ENCODE peak calls at places on chromosomes 6 and 20, in ten cellular contexts. C is cardiac muscle cell, L is left ventricle myocardium inferior, R is aorta, O is left lung, A is Panc1, E is lower lobe of right lung, S is body of pancreas, N is tibial artery, U is right lobe of liver. I is an unnamed sample.

GRCh38 chr6:17881085-17881883 is 106.2 kb downstream of the KIF13A start:
- DNase-seq in C (no peak), L (peak; percentile 24), R (no peak), O (peak; percentile 81), A (no peak), E (peak; percentile 85), S (no peak), N (peak; percentile 29), U (no peak), I (no peak)

GRCh38 chr6:32665621-32666140 is 776 bp downstream of the HLA-DQB1 start:
- DNase-seq in C (no peak), L (no peak), R (no peak), O (no peak), A (no peak), E (no peak), S (no peak), N (no peak), U (no peak), I (no peak)

GRCh38 chr6:28380381-28380780 is 19.2 kb downstream of the ZSCAN12 start:
- DNase-seq in C (no peak), L (no peak), R (no peak), O (no peak), A (no peak), E (no peak), S (no peak), N (no peak), U (no peak), I (no peak)

GRCh38 chr6:4909063-4909645 is 94.7 kb downstream of the RPP40 start:
- DNase-seq in C (no peak), L (no peak), R (no peak), O (no peak), A (no peak), E (no peak), S (no peak), N (no peak), U (no peak), I (no peak)

GRCh38 chr6:11007715-11008608 is 36.1 kb downstream of the ELOVL2 start:
- DNase-seq in C (no peak), L (no peak), R (no peak), O (no peak), A (peak; percentile 81), E (no peak), S (no peak), N (no peak), U (no peak), I (no peak)

GRCh38 chr20:36645353-36645752 is 643 bp downstream of the SLA2 start:
- DNase-seq in C (no peak), L (no peak), R (no peak), O (no peak), A (no peak), E (no peak), S (no peak), N (no peak), U (no peak), I (no peak)

GRCh38 chr6:125114248-125114858 is 39.2 kb upstream of the TPD52L1 start:
- DNase-seq in C (peak; percentile 64), L (no peak), R (no peak), O (no peak), A (no peak), E (no peak), S (peak; percentile 58), N (peak; percentile 82), U (peak; percentile 54), I (no peak)

GRCh38 chr6:70225052-70225451 is 77.8 kb downstream of the COL9A1 start:
- DNase-seq in C (peak; percentile 37), L (no peak), R (no peak), O (no peak), A (no peak), E (no peak), S (no peak), N (no peak), U (no peak), I (no peak)

GRCh38 chr6:168355716-168356522 is 36.3 kb upstream of the DACT2 start:
- DNase-seq in C (peak; percentile 67), L (peak; percentile 56), R (peak; percentile 84), O (no peak), A (no peak), E (no peak), S (peak; percentile 70), N (no peak), U (peak; percentile 79), I (no peak)

GRCh38 chr6:80165143-80165542 is 58.7 kb downstream of the BCKDHB start:
- DNase-seq in C (no peak), L (no peak), R (no peak), O (no peak), A (no peak), E (no peak), S (no peak), N (no peak), U (no peak), I (no peak)

GRCh38 chr6:160991411-160992322 is at the start of gene MAP3K4:
- DNase-seq in C (peak; percentile 91), L (peak; percentile 85), R (peak; percentile 96), O (peak; percentile 82), A (no peak), E (peak; percentile 86), S (peak; percentile 79), N (peak; percentile 59), U (peak; percentile 88), I (peak; percentile 93)

GRCh38 chr20:21109144-21109543 is 3.0 kb upstream of the LINC00237 start:
- DNase-seq in C (no peak), L (no peak), R (no peak), O (no peak), A (no peak), E (no peak), S (no peak), N (no peak), U (no peak), I (no peak)

GRCh38 chr6:56541736-56542366 is 100.8 kb downstream of the DST start:
- DNase-seq in C (no peak), L (no peak), R (no peak), O (no peak), A (no peak), E (no peak), S (no peak), N (no peak), U (no peak), I (no peak)

DNA sequence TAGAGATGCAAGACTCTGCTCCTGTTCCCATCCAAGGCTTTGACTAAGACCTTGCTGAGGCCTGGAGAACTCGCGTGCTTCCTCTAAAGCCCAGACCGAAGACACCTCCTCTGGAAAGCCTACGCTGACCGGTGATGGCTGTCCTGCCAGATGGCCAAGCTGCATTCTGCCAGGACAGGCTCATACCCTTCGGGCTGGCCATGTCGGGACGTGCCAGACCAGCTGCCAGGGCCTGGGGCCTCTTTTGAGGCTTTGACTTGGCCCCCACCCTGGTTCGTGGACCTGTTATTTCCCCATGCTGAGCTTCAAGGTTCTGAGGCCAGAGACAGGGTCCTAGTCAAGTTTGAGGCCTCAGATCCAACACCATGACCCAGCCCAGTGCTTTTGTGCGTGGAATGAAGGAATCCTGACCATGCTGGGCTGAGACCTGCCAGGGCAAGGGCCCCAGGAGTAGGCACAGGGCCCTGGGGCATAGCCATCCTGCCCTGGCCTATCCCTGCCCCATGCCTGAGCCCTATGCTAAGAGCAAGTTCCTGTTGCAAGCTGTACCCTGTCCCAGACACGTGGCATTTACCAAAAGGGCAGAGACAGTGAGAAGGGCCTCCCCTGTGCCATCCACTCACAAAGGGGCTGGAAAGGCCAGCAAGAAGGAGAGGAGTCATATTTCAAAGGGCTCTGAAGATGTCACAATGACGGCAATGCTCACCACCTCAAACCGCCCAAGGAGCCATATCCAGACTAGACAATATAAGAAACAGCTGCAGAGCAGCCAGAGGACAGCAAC is 42.8 kb downstream of the MRPL14 start:
- DNase-seq in C (peak; percentile 66), L (no peak), R (no peak), O (no peak), A (no peak), E (no peak), S (no peak), N (no peak), U (no peak), I (no peak)
- H3K4me1 ChIP-seq in C (peaks cover 15% of the 10 kb centered on the region), L (peaks cover 36% of the 10 kb centered on the region), R (no peaks in the 10 kb centered on the region), O (no peaks in the 10 kb centered on the region), A (no peaks in the 10 kb centered on the region), E (no peaks in the 10 kb centered on the region), S (peaks cover 9% of the 10 kb centered on the region), N (peaks cover 6% of the 10 kb centered on the region), U (no peaks in the 10 kb centered on the region), I (peaks cover 8% of the 10 kb centered on the region)

GRCh38 chr20:44580581-44581268 is 1.7 kb upstream of the PKIG start:
- DNase-seq in C (no peak), L (no peak), R (no peak), O (no peak), A (no peak), E (no peak), S (no peak), N (no peak), U (no peak), I (no peak)
- H3K4me1 ChIP-seq in C (peaks cover 24% of the 10 kb centered on the region), L (peaks cover 97% of the 10 kb centered on the region), R (peaks cover 2% of the 10 kb centered on the region), O (peaks cover 59% of the 10 kb centered on the region), A (peaks cover 59% of the 10 kb centered on the region), E (peaks cover 56% of the 10 kb centered on the region), S (peaks cover 5% of the 10 kb centered on the region), N (peaks cover 36% of the 10 kb centered on the region), U (no peaks in the 10 kb centered on the region), I (peaks cover 25% of the 10 kb centered on the region)

DNA sequence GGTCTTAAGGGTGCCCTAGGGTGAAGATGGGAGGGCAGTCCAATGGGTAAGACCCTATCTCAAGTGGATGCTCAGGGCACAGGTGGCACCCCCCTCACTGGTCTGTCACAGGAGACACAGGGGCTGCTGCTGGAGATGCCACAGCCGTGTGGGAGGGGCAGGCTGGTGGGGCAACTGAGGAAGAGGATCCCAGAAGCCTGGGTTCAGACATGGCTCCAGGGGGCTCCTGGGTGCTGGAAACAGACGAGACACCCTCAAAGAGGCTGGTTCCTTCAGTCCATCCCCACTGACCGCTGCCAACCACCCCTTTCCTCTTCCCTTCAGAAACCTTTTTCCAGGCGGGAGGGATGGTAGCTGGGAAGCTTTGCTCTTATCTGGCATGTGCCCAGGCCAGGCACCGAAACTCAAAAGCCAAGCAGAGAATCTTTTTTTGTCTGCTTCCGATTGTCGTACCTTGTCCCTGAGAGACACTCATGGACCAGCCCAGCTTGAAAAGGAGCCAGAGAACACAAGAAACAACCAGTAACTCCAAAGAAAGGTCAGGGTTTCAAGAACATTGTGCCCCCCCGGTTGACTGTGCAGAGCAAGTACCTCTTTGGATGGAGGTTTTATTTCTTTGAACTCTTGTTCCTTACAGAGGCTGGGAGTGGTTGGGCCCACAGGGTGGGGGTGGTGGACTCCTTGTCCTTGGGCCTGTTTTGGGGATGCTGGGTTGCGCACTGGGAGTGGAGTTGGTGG is 28.5 kb upstream of the EMILIN3 start:
- DNase-seq in C (no peak), L (peak; percentile 51), R (no peak), O (no peak), A (no peak), E (peak; percentile 15), S (no peak), N (no peak), U (no peak), I (no peak)
- H3K4me1 ChIP-seq in C (no peaks in the 10 kb centered on the region), L (peaks cover 58% of the 10 kb centered on the region), R (no peaks in the 10 kb centered on the region), O (no peaks in the 10 kb centered on the region), A (peaks cover 11% of the 10 kb centered on the region), E (no peaks in the 10 kb centered on the region), S (no peaks in the 10 kb centered on the region), N (peaks cover 34% of the 10 kb centered on the region), U (peaks cover 5% of the 10 kb centered on the region), I (no peaks in the 10 kb centered on the region)

DNA sequence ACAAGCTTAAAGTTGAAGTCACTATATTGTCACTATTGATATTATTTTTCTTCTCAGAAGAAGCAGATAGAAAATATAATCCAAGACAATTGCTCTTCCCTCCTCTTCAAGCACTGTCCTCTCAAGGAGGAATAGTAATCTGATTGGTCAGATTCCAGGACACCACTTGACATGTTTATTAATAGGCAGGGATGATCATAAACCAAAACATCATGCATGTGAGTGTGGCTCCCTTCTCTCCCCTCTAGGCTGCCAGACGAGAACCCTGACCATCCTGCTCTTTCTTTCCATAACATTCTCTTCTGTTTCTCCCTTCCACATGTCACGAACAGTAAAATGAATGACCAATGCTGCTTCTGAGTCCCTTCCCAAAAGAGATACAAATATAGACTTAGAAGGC is 7.5 kb downstream of the ATG5 start:
- DNase-seq in C (no peak), L (no peak), R (no peak), O (no peak), A (no peak), E (no peak), S (no peak), N (no peak), U (no peak), I (no peak)
- H3K4me1 ChIP-seq in C (peaks cover 22% of the 10 kb centered on the region), L (peaks cover 48% of the 10 kb centered on the region), R (no peaks in the 10 kb centered on the region), O (peaks cover 21% of the 10 kb centered on the region), A (peaks cover 5% of the 10 kb centered on the region), E (peaks cover 21% of the 10 kb centered on the region), S (peaks cover 3% of the 10 kb centered on the region), N (peaks cover under 1% of the 10 kb centered on the region), U (no peaks in the 10 kb centered on the region), I (no peaks in the 10 kb centered on the region)

I was measured in kidney.